ENCODE peak calls at places on chromosome 2, in eight cellular contexts. D, U, Z, Q, T, M, Y and I are unnamed samples.

GRCh38 chr2:226995625-226996041 is 159.8 kb downstream of the RHBDD1 start:
- DNase-seq in D (peak), T (no peak), M (peak), Q (no peak), Y (peak), Z (no peak), U (no peak), I (peak)

GRCh38 chr2:121368841-121369240 is 83.8 kb upstream of the TFCP2L1 start:
- DNase-seq in U (no peak), T (no peak), Z (no peak), Q (no peak), Y (no peak), M (no peak), D (no peak), I (no peak)

GRCh38 chr2:6310186-6310909 is 555.4 kb downstream of the CMPK2 start:
- DNase-seq in U (peak), Z (no peak), D (no peak), Q (no peak), T (no peak), M (no peak), Y (no peak), I (no peak)

GRCh38 chr2:145380436-145381017 is 860.6 kb upstream of the ZEB2 start:
- DNase-seq in Z (no peak), D (peak), M (peak), T (no peak), Y (peak), Q (no peak), U (no peak), I (peak)

GRCh38 chr2:222319576-222320440 is 21.0 kb upstream of the PAX3 start:
- DNase-seq in T (no peak), Q (peak), U (peak), D (no peak), Y (peak), M (no peak), Z (no peak), I (no peak)

GRCh38 chr2:46780801-46781445 is 134.7 kb downstream of the MCFD2 start:
- DNase-seq in Q (no peak), Z (no peak), D (peak), U (no peak), Y (no peak), T (no peak), M (no peak), I (no peak)

GRCh38 chr2:118014492-118014824 is 588 bp upstream of the CCDC93 start:
- DNase-seq in Y (no peak), Q (no peak), T (no peak), U (peak), Z (no peak), D (no peak), M (no peak), I (no peak)

GRCh38 chr2:68569604-68570003 is 73.8 kb upstream of the PROKR1 start:
- DNase-seq in D (peak), M (peak), Z (no peak), Y (peak), Q (no peak), T (no peak), U (no peak), I (no peak)

GRCh38 chr2:10635430-10635829 is 54.3 kb downstream of the NOL10 start:
- DNase-seq in U (no peak), Z (no peak), Y (no peak), M (no peak), Q (no peak), T (no peak), D (no peak), I (no peak)

GRCh38 chr2:239258248-239258647 is 142.6 kb downstream of the HDAC4 start:
- DNase-seq in T (no peak), Q (no peak), D (no peak), U (no peak), Y (no peak), M (no peak), Z (no peak), I (no peak)

GRCh38 chr2:55595536-55595935 is 21.9 kb downstream of the PPP4R3B start:
- DNase-seq in T (no peak), Y (no peak), U (no peak), Q (no peak), Z (no peak), D (no peak), M (no peak), I (no peak)

GRCh38 chr2:43098065-43098464 is 128.3 kb downstream of the ZFP36L2 start:
- DNase-seq in Q (no peak), D (no peak), M (no peak), Z (no peak), T (no peak), Y (no peak), U (no peak), I (no peak)

GRCh38 chr2:161981679-161982300 is 92.2 kb downstream of the DPP4 start:
- DNase-seq in Z (no peak), Q (no peak), U (no peak), M (no peak), Y (no peak), D (no peak), T (no peak), I (no peak)

GRCh38 chr2:128505150-128505490 is 186.5 kb upstream of the HS6ST1 start:
- DNase-seq in T (no peak), Z (no peak), D (no peak), Q (no peak), Y (no peak), M (no peak), U (peak), I (no peak)

GRCh38 chr2:232369126-232369955 is 9.2 kb upstream of the ALPP start:
- DNase-seq in Y (no peak), D (no peak), Z (no peak), Q (peak), U (no peak), T (no peak), M (no peak), I (no peak)

GRCh38 chr2:28828382-28828781 is 17.7 kb downstream of the SPDYA start:
- DNase-seq in Z (no peak), U (no peak), Y (peak), T (no peak), Q (no peak), D (no peak), M (no peak), I (no peak)